ENCODE peak calls at places on chromosomes 4 and X, in four cellular contexts. One of them, this sample, is unnamed.

GRCh38 chr4:95439896-95440295 is 108.9 kb downstream of the UNC5C start:
- DNase-seq in activated T-cell treated with anti-CD3 and anti-CD28 coated beads for 48 hours: no peak
- DNase-seq in GM23248: no peak
- DNase-seq in Peyer's patch: no peak
- DNase-seq in this sample: no peak

GRCh38 chrX:134572816-134573682 is 85.2 kb downstream of the PLAC1 start:
- DNase-seq in activated T-cell treated with anti-CD3 and anti-CD28 coated beads for 48 hours: no peak
- DNase-seq in GM23248: no peak
- DNase-seq in Peyer's patch: no peak
- DNase-seq in this sample: no peak

GRCh38 chrX:151710457-151710856 is 5.4 kb upstream of the FATE1 start:
- DNase-seq in activated T-cell treated with anti-CD3 and anti-CD28 coated beads for 48 hours: no peak
- DNase-seq in GM23248: peak; percentile 44
- DNase-seq in Peyer's patch: no peak
- DNase-seq in this sample: no peak

GRCh38 chr4:113278324-113278934 is 229.0 kb downstream of the ANK2 start:
- DNase-seq in activated T-cell treated with anti-CD3 and anti-CD28 coated beads for 48 hours: peak; percentile 58
- DNase-seq in GM23248: peak; percentile 86
- DNase-seq in Peyer's patch: no peak
- DNase-seq in this sample: peak; percentile 79

GRCh38 chr4:112279025-112279881 is 6.5 kb downstream of the TIFA start:
- DNase-seq in activated T-cell treated with anti-CD3 and anti-CD28 coated beads for 48 hours: no peak
- DNase-seq in GM23248: no peak
- DNase-seq in Peyer's patch: no peak
- DNase-seq in this sample: no peak

GRCh38 chrX:148562846-148563245 is 62.4 kb downstream of the AFF2 start:
- DNase-seq in activated T-cell treated with anti-CD3 and anti-CD28 coated beads for 48 hours: no peak
- DNase-seq in GM23248: no peak
- DNase-seq in Peyer's patch: no peak
- DNase-seq in this sample: no peak

GRCh38 chr4:66927937-66928336 is 617.4 kb downstream of the CENPC start:
- DNase-seq in activated T-cell treated with anti-CD3 and anti-CD28 coated beads for 48 hours: no peak
- DNase-seq in GM23248: no peak
- DNase-seq in Peyer's patch: no peak
- DNase-seq in this sample: no peak

GRCh38 chrX:71282514-71283408 is 674 bp upstream of the NONO start:
- DNase-seq in activated T-cell treated with anti-CD3 and anti-CD28 coated beads for 48 hours: peak; percentile 55
- DNase-seq in GM23248: peak; percentile 73
- DNase-seq in Peyer's patch: no peak
- DNase-seq in this sample: peak; percentile 29

GRCh38 chr4:6362896-6363295 is 93.2 kb downstream of the WFS1 start:
- DNase-seq in activated T-cell treated with anti-CD3 and anti-CD28 coated beads for 48 hours: no peak
- DNase-seq in GM23248: peak; percentile 49
- DNase-seq in Peyer's patch: no peak
- DNase-seq in this sample: peak; percentile 34

GRCh38 chr4:13329340-13329850 is 154.7 kb downstream of the RAB28 start:
- DNase-seq in activated T-cell treated with anti-CD3 and anti-CD28 coated beads for 48 hours: no peak
- DNase-seq in GM23248: no peak
- DNase-seq in Peyer's patch: no peak
- DNase-seq in this sample: no peak

GRCh38 chrX:40845331-40845911 is 110.1 kb upstream of the MED14 start:
- DNase-seq in activated T-cell treated with anti-CD3 and anti-CD28 coated beads for 48 hours: no peak
- DNase-seq in GM23248: peak; percentile 94
- DNase-seq in Peyer's patch: no peak
- DNase-seq in this sample: peak; percentile 87

GRCh38 chr4:90095000-90095399 is 32.2 kb upstream of the CCSER1 start:
- DNase-seq in activated T-cell treated with anti-CD3 and anti-CD28 coated beads for 48 hours: no peak
- DNase-seq in GM23248: no peak
- DNase-seq in Peyer's patch: no peak
- DNase-seq in this sample: no peak

GRCh38 chr4:127501103-127501502 is 131.7 kb upstream of the INTU start:
- DNase-seq in activated T-cell treated with anti-CD3 and anti-CD28 coated beads for 48 hours: no peak
- DNase-seq in GM23248: peak; percentile 18
- DNase-seq in Peyer's patch: no peak
- DNase-seq in this sample: no peak

GRCh38 chr4:180057891-180058643 is 2185.1 kb upstream of the TENM3 start:
- DNase-seq in activated T-cell treated with anti-CD3 and anti-CD28 coated beads for 48 hours: no peak
- DNase-seq in GM23248: peak; percentile 15
- DNase-seq in Peyer's patch: peak; percentile 65
- DNase-seq in this sample: peak; percentile 2

GRCh38 chr4:128228778-128229457 is 58.7 kb downstream of the PGRMC2 start:
- DNase-seq in activated T-cell treated with anti-CD3 and anti-CD28 coated beads for 48 hours: no peak
- DNase-seq in GM23248: peak; percentile 29
- DNase-seq in Peyer's patch: no peak
- DNase-seq in this sample: no peak

GRCh38 chr4:106323119-106323518 is 6.8 kb downstream of the AIMP1 start:
- DNase-seq in activated T-cell treated with anti-CD3 and anti-CD28 coated beads for 48 hours: no peak
- DNase-seq in GM23248: no peak
- DNase-seq in Peyer's patch: no peak
- DNase-seq in this sample: no peak

GRCh38 chr4:120673696-120674095 is 248.8 kb downstream of the PRDM5 start:
- DNase-seq in activated T-cell treated with anti-CD3 and anti-CD28 coated beads for 48 hours: no peak
- DNase-seq in GM23248: no peak
- DNase-seq in Peyer's patch: no peak
- DNase-seq in this sample: no peak

GRCh38 chrX:97380200-97380599 is 496.5 kb downstream of the RPA4 start:
- DNase-seq in activated T-cell treated with anti-CD3 and anti-CD28 coated beads for 48 hours: no peak
- DNase-seq in GM23248: no peak
- DNase-seq in Peyer's patch: no peak
- DNase-seq in this sample: no peak

GRCh38 chr4:173332021-173332487 is 2.1 kb downstream of the HMGB2 start:
- DNase-seq in activated T-cell treated with anti-CD3 and anti-CD28 coated beads for 48 hours: no peak
- DNase-seq in GM23248: peak; percentile 38
- DNase-seq in Peyer's patch: no peak
- DNase-seq in this sample: no peak

GRCh38 chr4:849478-850175 is 23.7 kb upstream of the CPLX1 start:
- DNase-seq in activated T-cell treated with anti-CD3 and anti-CD28 coated beads for 48 hours: no peak
- DNase-seq in GM23248: no peak
- DNase-seq in Peyer's patch: no peak
- DNase-seq in this sample: no peak

GRCh38 chr4:6342530-6343293 is 73.1 kb downstream of the WFS1 start:
- DNase-seq in activated T-cell treated with anti-CD3 and anti-CD28 coated beads for 48 hours: no peak
- DNase-seq in GM23248: peak; percentile 10
- DNase-seq in Peyer's patch: no peak
- DNase-seq in this sample: no peak

GRCh38 chr4:99013402-99013843 is 17.9 kb downstream of the METAP1 start:
- DNase-seq in activated T-cell treated with anti-CD3 and anti-CD28 coated beads for 48 hours: no peak
- DNase-seq in GM23248: no peak
- DNase-seq in Peyer's patch: no peak
- DNase-seq in this sample: no peak

GRCh38 chr4:126466848-126467247 is 1152.1 kb downstream of the FAT4 start:
- DNase-seq in activated T-cell treated with anti-CD3 and anti-CD28 coated beads for 48 hours: no peak
- DNase-seq in GM23248: no peak
- DNase-seq in Peyer's patch: no peak
- DNase-seq in this sample: no peak

This sample was measured in AG08395.